ENCODE peak calls at places on chromosomes 2 and 18, in eight cellular contexts. M, W, N, U, I, A, P and H are unnamed samples.

GRCh38 chr2:101972621-101973434 is 18.9 kb upstream of the IL1R2 start:
- DNase-seq in M (no peak), W (no peak), N (peak; percentile 76), U (no peak), I (peak; percentile 79), A (no peak), P (no peak), H (no peak)

GRCh38 chr2:231930601-231931281 is 4.5 kb upstream of the NPPC start:
- DNase-seq in M (no peak), W (peak; percentile 74), N (no peak), U (peak; percentile 16), I (no peak), A (no peak), P (no peak), H (peak; percentile 32)

GRCh38 chr2:144430722-144431163 is 89.2 kb downstream of the ZEB2 start:
- DNase-seq in M (no peak), W (no peak), N (peak; percentile 65), U (no peak), I (no peak), A (peak; percentile 51), P (peak; percentile 29), H (no peak)

GRCh38 chr2:143357956-143358355 is 228.7 kb downstream of the ARHGAP15 start:
- DNase-seq in M (no peak), W (no peak), N (no peak), U (no peak), I (no peak), A (no peak), P (no peak), H (peak; percentile 29)

GRCh38 chr18:78611201-78611800 is 368.3 kb upstream of the SALL3 start:
- DNase-seq in M (no peak), W (no peak), N (no peak), U (no peak), I (no peak), A (no peak), P (no peak), H (no peak)

GRCh38 chr2:30346475-30347169 is 100.4 kb upstream of the LCLAT1 start:
- DNase-seq in M (no peak), W (peak; percentile 84), N (no peak), U (no peak), I (no peak), A (peak; percentile 81), P (no peak), H (peak; percentile 92)

GRCh38 chr2:8312861-8313768 is 368.7 kb upstream of the ID2 start:
- DNase-seq in M (peak; percentile 20), W (no peak), N (peak; percentile 11), U (no peak), I (peak; percentile 74), A (no peak), P (peak; percentile 80), H (no peak)

GRCh38 chr18:11719621-11720020 is 30.6 kb downstream of the GNAL start:
- DNase-seq in M (no peak), W (no peak), N (no peak), U (no peak), I (no peak), A (no peak), P (no peak), H (peak; percentile 35)

GRCh38 chr2:58939388-58939787 is 698.3 kb upstream of the FANCL start:
- DNase-seq in M (no peak), W (no peak), N (peak; percentile 90), U (no peak), I (peak; percentile 49), A (no peak), P (no peak), H (no peak)

GRCh38 chr18:6406075-6406909 is 8.4 kb downstream of the L3MBTL4 start:
- DNase-seq in M (no peak), W (no peak), N (peak; percentile 1), U (no peak), I (peak; percentile 56), A (no peak), P (no peak), H (no peak)

GRCh38 chr18:73717570-73717969 is 430.1 kb downstream of the FBXO15 start:
- DNase-seq in M (no peak), W (no peak), N (peak; percentile 32), U (no peak), I (peak; percentile 79), A (no peak), P (no peak), H (no peak)

GRCh38 chr2:40243581-40243980 is 208.3 kb downstream of the SLC8A1 start:
- DNase-seq in M (no peak), W (no peak), N (peak; percentile 91), U (no peak), I (no peak), A (no peak), P (no peak), H (no peak)

GRCh38 chr2:24818721-24819167 is 25.5 kb downstream of the CENPO start:
- DNase-seq in M (no peak), W (no peak), N (peak; percentile 63), U (no peak), I (no peak), A (no peak), P (no peak), H (peak; percentile 25)

GRCh38 chr2:205563646-205564045 is 118.7 kb upstream of the NRP2 start:
- DNase-seq in M (no peak), W (no peak), N (no peak), U (no peak), I (peak; percentile 41), A (no peak), P (peak; percentile 23), H (no peak)

GRCh38 chr2:30500699-30501098 is 53.7 kb downstream of the LCLAT1 start:
- DNase-seq in M (no peak), W (no peak), N (no peak), U (no peak), I (no peak), A (no peak), P (no peak), H (no peak)

GRCh38 chr2:157419031-157419580 is 24.8 kb downstream of the CYTIP start:
- DNase-seq in M (no peak), W (no peak), N (no peak), U (no peak), I (no peak), A (no peak), P (no peak), H (no peak)

GRCh38 chr2:134727385-134727784 is 8.6 kb upstream of the TMEM163 start:
- DNase-seq in M (no peak), W (no peak), N (no peak), U (no peak), I (peak; percentile 57), A (no peak), P (no peak), H (no peak)

GRCh38 chr2:191666733-191667132 is 11.2 kb upstream of the NABP1 start:
- DNase-seq in M (no peak), W (no peak), N (peak; percentile 85), U (no peak), I (peak; percentile 26), A (no peak), P (no peak), H (no peak)

GRCh38 chr18:58363767-58364540 is 264.9 kb downstream of the ALPK2 start:
- DNase-seq in M (no peak), W (no peak), N (peak; percentile 70), U (no peak), I (peak; percentile 64), A (no peak), P (no peak), H (no peak)
- H3K4me1 ChIP-seq in M (no peaks in the 10 kb centered on the region), W (peaks cover 23% of the 10 kb centered on the region), N (peaks cover 16% of the 10 kb centered on the region), U (no peaks in the 10 kb centered on the region), I (peaks cover 48% of the 10 kb centered on the region), A (peaks cover 3% of the 10 kb centered on the region), P (no peaks in the 10 kb centered on the region), H (no peaks in the 10 kb centered on the region)

GRCh38 chr2:188315750-188316149 is 24.1 kb downstream of the GULP1 start:
- DNase-seq in M (no peak), W (no peak), N (no peak), U (no peak), I (no peak), A (no peak), P (no peak), H (no peak)

GRCh38 chr2:188316354-188316753 is 24.7 kb downstream of the GULP1 start:
- DNase-seq in M (no peak), W (no peak), N (no peak), U (no peak), I (no peak), A (no peak), P (no peak), H (no peak)

GRCh38 chr2:188318161-188318749 is 26.6 kb downstream of the GULP1 start:
- DNase-seq in M (no peak), W (no peak), N (no peak), U (no peak), I (peak; percentile 77), A (no peak), P (no peak), H (no peak)

GRCh38 chr2:188314314-188315054 is 22.8 kb downstream of the GULP1 start:
- DNase-seq in M (no peak), W (no peak), N (no peak), U (no peak), I (peak; percentile 44), A (no peak), P (no peak), H (no peak)

GRCh38 chr2:188316791-188317423 is 25.2 kb downstream of the GULP1 start:
- DNase-seq in M (no peak), W (no peak), N (no peak), U (no peak), I (no peak), A (no peak), P (no peak), H (no peak)
- H3K27ac ChIP-seq in M (no peak overlapping the region), W (no peak overlapping the region), N (no peak overlapping the region), U (no peak overlapping the region), I (peak overlapping the region; percentile 28), A (no peak overlapping the region), P (no peak overlapping the region), H (no peak overlapping the region)

DNA sequence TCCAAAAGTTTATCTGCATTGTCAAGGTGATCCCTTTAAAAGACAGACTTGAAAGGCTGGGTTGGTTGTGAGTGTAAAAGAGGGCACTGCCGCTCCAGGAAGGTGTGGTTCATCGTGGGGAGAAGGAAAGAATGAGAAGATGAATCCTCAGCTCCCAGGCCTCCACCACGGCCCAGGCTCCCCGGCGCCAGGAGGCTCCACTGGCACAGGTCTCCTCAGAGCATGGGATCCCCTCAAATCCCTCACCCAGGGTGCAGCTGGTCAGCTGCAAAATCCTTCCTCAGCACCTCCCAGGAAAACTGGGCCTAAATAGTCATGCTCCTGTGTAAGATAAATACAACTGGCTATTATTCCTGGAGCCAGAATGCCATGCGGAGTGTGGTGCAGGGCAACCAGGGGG is 221.1 kb downstream of the ZNF516 start:
- DNase-seq in M (no peak), W (no peak), N (no peak), U (no peak), I (no peak), A (no peak), P (no peak), H (no peak)
- H3K4me1 ChIP-seq in M (no peaks in the 10 kb centered on the region), W (no peaks in the 10 kb centered on the region), N (no peaks in the 10 kb centered on the region), U (no peaks in the 10 kb centered on the region), I (no peaks in the 10 kb centered on the region), A (no peaks in the 10 kb centered on the region), P (peaks cover 10% of the 10 kb centered on the region), H (no peaks in the 10 kb centered on the region)

DNA sequence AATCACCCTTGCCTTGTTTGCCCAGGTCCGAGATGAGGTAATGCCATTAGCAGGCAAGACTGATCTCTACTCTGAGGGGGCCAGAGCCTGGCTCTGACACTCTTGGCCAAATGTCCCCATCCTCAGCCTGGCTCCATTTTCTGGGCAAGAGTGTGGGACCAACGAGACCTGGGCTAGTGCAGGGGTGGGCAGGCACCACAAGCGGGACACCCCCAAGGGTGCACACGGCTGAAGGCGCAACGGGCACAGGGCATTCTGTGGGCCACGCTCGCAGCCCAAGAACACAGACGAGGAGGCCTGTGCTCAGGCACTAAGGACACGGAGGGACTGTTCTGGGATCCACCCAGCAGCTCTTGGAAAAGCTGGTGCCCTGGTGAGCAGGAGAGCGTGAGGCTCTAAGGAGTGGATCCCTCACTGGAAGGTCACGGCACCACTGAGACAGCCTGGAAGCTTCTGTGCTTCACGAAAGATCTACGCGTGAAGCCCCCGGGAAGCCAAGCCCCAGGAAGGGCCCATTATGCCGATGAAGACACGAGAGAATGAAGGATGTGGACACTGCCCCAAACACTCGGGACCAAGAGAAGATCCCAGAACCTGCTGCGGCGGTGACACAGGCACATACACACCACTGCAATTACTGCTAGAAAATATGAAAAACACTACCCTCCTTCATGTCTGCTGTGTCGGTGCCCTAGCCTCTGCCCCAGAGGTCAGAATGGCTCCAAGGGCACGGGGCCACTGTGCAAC is 138.2 kb downstream of the HDAC4 start:
- DNase-seq in M (no peak), W (no peak), N (no peak), U (peak; percentile 22), I (no peak), A (peak; percentile 21), P (no peak), H (no peak)
- H3K27ac ChIP-seq in M (no peak overlapping the region), W (peak overlapping the region; percentile 80), N (no peak overlapping the region), U (no peak overlapping the region), I (no peak overlapping the region), A (no peak overlapping the region), P (no peak overlapping the region), H (no peak overlapping the region)